ENCODE peak calls at places on chromosome 21, in six cellular contexts. V, T, P, M, O and Y are unnamed samples.

GRCh38 chr21:46517361-46517760 is 58.7 kb downstream of the DIP2A start:
- DNase-seq in V (no peak), T (no peak), P (no peak), M (no peak), O (no peak), Y (no peak)

GRCh38 chr21:20639026-20639425 is 359.2 kb upstream of the NCAM2 start:
- DNase-seq in V (no peak), T (no peak), P (no peak), M (no peak), O (no peak), Y (peak; percentile 2)

GRCh38 chr21:37564924-37565529 is 198.5 kb downstream of the DYRK1A start:
- DNase-seq in V (no peak), T (no peak), P (peak; percentile 58), M (no peak), O (peak; percentile 34), Y (peak; percentile 4)

GRCh38 chr21:38984568-38984967 is 178.8 kb downstream of the ETS2 start:
- DNase-seq in V (no peak), T (no peak), P (no peak), M (no peak), O (no peak), Y (no peak)

GRCh38 chr21:7951854-7952519 is 2569.4 kb upstream of the TPTE start:
- DNase-seq in V (no peak), T (no peak), P (no peak), M (no peak), O (no peak), Y (peak; percentile 26)

GRCh38 chr21:17612023-17612564 is 607 bp downstream of the BTG3 start:
- DNase-seq in V (no peak), T (no peak), P (peak; percentile 29), M (no peak), O (no peak), Y (peak; percentile 15)

GRCh38 chr21:21921410-21922232 is 923.4 kb downstream of the NCAM2 start:
- DNase-seq in V (no peak), T (no peak), P (peak; percentile 3), M (peak; percentile 8), O (no peak), Y (peak; percentile 11)

GRCh38 chr21:15849161-15849560 is 119.4 kb downstream of the USP25 start:
- DNase-seq in V (no peak), T (no peak), P (no peak), M (no peak), O (no peak), Y (no peak)

GRCh38 chr21:33976980-33977720 is 61.5 kb upstream of the ATP5PO start:
- DNase-seq in V (no peak), T (no peak), P (no peak), M (no peak), O (peak; percentile 8), Y (no peak)

GRCh38 chr21:43340491-43341348 is 86.2 kb downstream of the SIK1 start:
- DNase-seq in V (peak; percentile 56), T (no peak), P (peak; percentile 98), M (no peak), O (no peak), Y (no peak)

GRCh38 chr21:32605469-32605868 is 6.7 kb downstream of the CFAP298 start:
- DNase-seq in V (no peak), T (no peak), P (no peak), M (no peak), O (no peak), Y (no peak)

GRCh38 chr21:38918629-38919346 is 113.1 kb downstream of the ETS2 start:
- DNase-seq in V (no peak), T (no peak), P (no peak), M (no peak), O (peak; percentile 90), Y (no peak)

GRCh38 chr21:37071561-37072238 is 1.2 kb downstream of the PIGP start:
- DNase-seq in V (peak; percentile 69), T (no peak), P (peak; percentile 70), M (peak; percentile 26), O (no peak), Y (peak; percentile 44)

GRCh38 chr21:46552865-46553379 is 52.0 kb downstream of the S100B start:
- DNase-seq in V (no peak), T (no peak), P (no peak), M (no peak), O (no peak), Y (no peak)

DNA sequence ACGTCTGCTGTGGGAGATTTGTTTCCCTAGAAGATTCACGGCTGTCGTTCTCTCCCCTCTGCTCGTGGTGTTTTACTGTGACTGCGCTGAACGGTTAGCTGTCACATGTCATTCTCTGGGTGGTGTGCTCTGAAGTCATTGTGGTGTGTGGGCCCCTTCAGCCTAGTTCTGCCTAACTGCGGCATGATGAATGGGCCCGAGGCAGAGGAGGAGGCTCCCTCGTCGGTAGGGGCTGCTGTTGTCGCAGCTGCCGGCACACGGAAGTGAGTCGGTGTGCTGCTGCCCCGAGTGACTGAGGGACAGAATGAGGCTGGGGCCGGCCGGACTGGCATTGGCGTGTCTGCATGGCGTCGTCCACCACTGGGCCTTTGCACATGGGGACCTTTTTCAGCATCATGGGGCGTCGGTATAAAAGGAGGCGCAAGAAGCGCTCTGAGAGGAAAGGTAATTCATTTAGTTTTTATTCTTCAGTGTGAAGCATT is 77.9 kb downstream of the ADARB1 start:
- DNase-seq in V (no peak), T (no peak), P (no peak), M (peak; percentile 87), O (no peak), Y (peak; percentile 94)
- TF ChIP-seq MYC in V (no peak), T (no peak), P (no peak), M (no peak), O (no peak), Y (peak; percentile 90)

DNA sequence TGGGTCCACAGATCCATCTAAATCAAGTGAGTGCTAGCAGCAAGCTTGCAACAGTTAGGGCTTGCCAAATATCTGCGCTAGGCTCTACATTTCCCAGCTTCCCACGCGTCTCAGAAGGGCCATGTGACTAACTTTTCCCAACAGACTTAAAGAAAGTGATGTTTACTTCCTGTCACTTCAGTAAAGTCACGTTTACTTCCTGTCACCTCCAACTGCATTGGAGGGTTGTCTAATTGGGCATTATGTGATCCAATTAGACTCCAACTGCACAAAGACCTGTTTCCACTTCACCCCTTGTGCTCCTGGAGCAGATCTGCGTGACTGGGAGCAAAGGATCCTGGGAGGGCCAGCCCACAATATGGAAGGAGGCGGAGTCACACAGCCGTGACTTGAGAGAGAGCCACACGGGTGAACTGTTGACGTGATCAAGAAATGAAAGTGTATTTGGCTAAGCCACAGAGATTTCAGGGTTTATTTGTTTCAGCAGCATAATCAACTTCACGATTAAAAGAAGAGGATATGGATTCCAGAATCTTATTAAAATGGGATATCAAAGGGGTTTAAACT is 77.7 kb downstream of the CYYR1 start:
- DNase-seq in V (no peak), T (no peak), P (peak; percentile 10), M (no peak), O (no peak), Y (no peak)
- H3K4me3 ChIP-seq in V (no peak overlapping the region), T (no peak overlapping the region), P (no peak overlapping the region), M (no peak overlapping the region), O (no peak overlapping the region), Y (no peak overlapping the region)

DNA sequence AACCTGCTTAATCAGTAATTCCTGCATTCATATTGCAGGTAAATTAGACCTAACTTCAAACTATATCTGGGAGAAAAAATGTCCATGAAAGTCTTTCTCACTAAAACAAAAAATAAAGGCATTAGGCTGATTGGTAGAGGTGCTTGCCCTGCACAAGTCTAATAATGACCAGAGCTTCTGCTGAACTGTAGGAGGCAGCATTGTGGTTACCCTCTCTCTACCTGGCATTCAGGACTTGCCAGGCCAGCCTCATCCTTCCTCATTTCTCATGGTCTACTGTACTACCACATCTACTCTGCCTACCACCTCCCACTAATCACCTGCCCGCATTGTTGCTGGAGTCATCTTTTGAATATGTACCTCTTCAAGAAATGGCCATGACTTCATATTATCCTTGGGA is 60.8 kb upstream of the KRTAP11-1 start:
- DNase-seq in V (no peak), T (no peak), P (no peak), M (no peak), O (no peak), Y (peak; percentile 13)
- TF ChIP-seq MYC in V (no peak), T (no peak), P (no peak), M (no peak), O (no peak), Y (no peak)

GRCh38 chr21:41317458-41317857 is 857 bp downstream of the FAM3B start:
- DNase-seq in V (no peak), T (no peak), P (no peak), M (no peak), O (no peak), Y (no peak)
- H3K4me3 ChIP-seq in V (no peak overlapping the region), T (no peak overlapping the region), P (no peak overlapping the region), M (no peak overlapping the region), O (no peak overlapping the region), Y (no peak overlapping the region)